ENCODE peak calls at places on chromosomes 3 and 15, in nine cellular contexts. P is endodermal cell, O is cardiac fibroblast, V is lower lobe of right lung, D is left ventricle myocardium inferior, Z is IMR-90, C is K562, U is mucosa of descending colon, S is Calu3. H is an unnamed sample.
A peak's percentile ranks its signal among the peaks of the same experiment; 100 is the strongest.

GRCh38 chr3:127709320-127710060 is 36.7 kb downstream of the ABTB1 start:
- DNase-seq in P (peak; percentile 22), O (no peak), V (no peak), D (no peak), Z (peak; percentile 66), C (no peak), U (no peak), S (no peak), H (no peak)

GRCh38 chr3:57706462-57706861 is 13.6 kb upstream of the DENND6A start:
- DNase-seq in P (no peak), O (peak; percentile 91), V (no peak), D (no peak), Z (peak; percentile 93), C (no peak), U (no peak), S (peak; percentile 21), H (no peak)

GRCh38 chr15:69388259-69388658 is 25.9 kb upstream of the KIF23 start:
- DNase-seq in P (no peak), O (no peak), V (no peak), D (no peak), Z (no peak), C (no peak), U (no peak), S (no peak), H (no peak)

GRCh38 chr3:124919756-124920155 is 14.8 kb downstream of the MUC13 start:
- DNase-seq in P (no peak), O (no peak), V (no peak), D (no peak), Z (no peak), C (no peak), U (no peak), S (no peak), H (no peak)

GRCh38 chr15:90104551-90104950 is 2.3 kb upstream of the IDH2 start:
- DNase-seq in P (no peak), O (no peak), V (no peak), D (no peak), Z (no peak), C (no peak), U (peak; percentile 69), S (peak; percentile 31), H (no peak)

GRCh38 chr3:184637705-184638104 is 74.2 kb downstream of the MAGEF1 start:
- DNase-seq in P (no peak), O (peak; percentile 7), V (no peak), D (no peak), Z (no peak), C (no peak), U (no peak), S (no peak), H (no peak)

GRCh38 chr3:14475601-14476000 is 64.5 kb downstream of the GRIP2 start:
- DNase-seq in P (no peak), O (no peak), V (no peak), D (no peak), Z (no peak), C (no peak), U (no peak), S (no peak), H (no peak)

GRCh38 chr3:50515565-50516047 is 12.2 kb upstream of the CACNA2D2 start:
- DNase-seq in P (peak; percentile 88), O (no peak), V (peak; percentile 61), D (peak; percentile 46), Z (no peak), C (no peak), U (peak; percentile 39), S (no peak), H (no peak)

GRCh38 chr3:11607816-11608215 is 35.9 kb downstream of the VGLL4 start:
- DNase-seq in P (no peak), O (peak; percentile 13), V (no peak), D (no peak), Z (peak; percentile 70), C (peak; percentile 36), U (no peak), S (no peak), H (no peak)

GRCh38 chr15:26355671-26356070 is 417.2 kb downstream of the GABRB3 start:
- DNase-seq in P (no peak), O (no peak), V (no peak), D (no peak), Z (no peak), C (no peak), U (no peak), S (no peak), H (no peak)

GRCh38 chr3:108818404-108818803 is 4.2 kb upstream of the TRAT1 start:
- DNase-seq in P (peak; percentile 82), O (peak; percentile 1), V (no peak), D (no peak), Z (peak; percentile 10), C (no peak), U (no peak), S (peak; percentile 53), H (peak; percentile 74)

GRCh38 chr3:56878046-56878445 is 76.3 kb upstream of the ARHGEF3 start:
- DNase-seq in P (no peak), O (peak; percentile 61), V (no peak), D (no peak), Z (peak; percentile 24), C (no peak), U (no peak), S (no peak), H (peak; percentile 32)

GRCh38 chr3:49673131-49673714 is 928 bp upstream of the APEH start:
- DNase-seq in P (no peak), O (peak; percentile 23), V (no peak), D (no peak), Z (no peak), C (no peak), U (no peak), S (no peak), H (no peak)

GRCh38 chr3:43073836-43074220 is 32.1 kb downstream of the POMGNT2 start:
- DNase-seq in P (no peak), O (no peak), V (no peak), D (no peak), Z (no peak), C (no peak), U (no peak), S (no peak), H (no peak)

DNA sequence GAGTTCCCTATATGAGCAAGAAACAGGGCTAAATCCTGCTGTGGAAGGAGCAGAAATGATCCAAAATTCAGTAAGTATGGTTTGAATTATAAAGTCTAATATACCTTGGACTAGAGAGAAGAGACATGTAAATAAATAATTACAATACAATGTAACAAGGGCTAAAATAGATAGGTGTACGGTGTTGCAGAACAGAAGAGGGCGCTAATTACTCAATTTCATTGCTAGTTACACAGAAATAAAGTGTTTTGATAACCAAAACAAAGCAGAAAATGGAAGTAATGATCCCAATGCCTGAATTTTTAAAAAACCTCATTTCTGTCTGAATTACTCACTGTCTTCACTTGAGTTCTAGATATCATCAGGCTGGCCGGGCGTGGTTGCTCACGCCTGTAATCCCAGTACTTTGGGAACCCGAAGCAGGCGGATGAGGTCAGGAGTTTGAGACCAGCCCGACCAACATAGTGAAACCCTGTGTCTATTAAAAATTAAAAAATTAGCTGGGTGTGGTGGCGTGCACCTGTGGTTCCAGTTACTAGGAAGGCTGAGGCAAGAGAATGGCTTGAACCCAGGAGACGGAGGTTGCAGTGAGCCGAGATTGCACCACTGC is 8.3 kb upstream of the PLCH1 start:
- DNase-seq in P (no peak), O (peak; percentile 56), V (no peak), D (no peak), Z (peak; percentile 39), C (no peak), U (no peak), S (no peak), H (no peak)
- TF ChIP-seq CTCF in P (peak; percentile 80), O (peak; percentile 39), V (peak; percentile 32), D (peak; percentile 48), Z (peak; percentile 52), C (peak; percentile 81), U (no peak), S (peak; percentile 61), H (peak; percentile 67)

DNA sequence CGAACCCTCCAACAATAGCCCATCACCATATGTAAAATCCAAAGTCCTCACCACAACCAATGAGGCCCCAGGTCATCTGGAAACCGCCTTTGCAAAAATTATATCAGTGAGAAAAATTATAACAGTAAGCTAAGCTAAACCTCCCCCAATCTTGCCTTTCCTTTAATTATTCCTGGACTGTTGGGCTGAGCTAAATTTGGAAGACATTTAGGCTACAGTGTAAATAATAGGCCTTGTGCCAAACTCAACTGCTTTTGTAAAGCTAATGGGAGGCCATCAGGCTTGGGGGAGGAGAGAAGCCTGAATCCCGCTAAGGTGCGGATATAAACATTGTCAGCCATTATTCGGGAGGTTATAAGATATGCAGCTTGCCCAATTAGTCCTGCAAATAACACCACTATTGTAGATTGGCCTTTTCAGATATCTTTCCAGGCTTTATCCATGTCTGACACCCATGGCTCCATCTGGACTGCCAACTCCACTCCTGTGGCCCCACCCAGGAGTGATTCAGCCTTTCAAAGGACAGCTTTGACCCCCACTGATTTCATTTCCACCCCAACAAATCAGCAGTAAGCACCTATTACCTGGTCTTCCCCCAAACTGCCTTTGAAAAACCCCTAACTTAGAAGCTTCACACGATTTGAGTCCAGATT is 53.0 kb upstream of the CA12 start:
- DNase-seq in P (peak; percentile 67), O (no peak), V (no peak), D (no peak), Z (no peak), C (no peak), U (no peak), S (no peak), H (no peak)
- TF ChIP-seq CTCF in P (no peak), O (no peak), V (no peak), D (no peak), Z (no peak), C (no peak), U (no peak), S (no peak), H (no peak)

DNA sequence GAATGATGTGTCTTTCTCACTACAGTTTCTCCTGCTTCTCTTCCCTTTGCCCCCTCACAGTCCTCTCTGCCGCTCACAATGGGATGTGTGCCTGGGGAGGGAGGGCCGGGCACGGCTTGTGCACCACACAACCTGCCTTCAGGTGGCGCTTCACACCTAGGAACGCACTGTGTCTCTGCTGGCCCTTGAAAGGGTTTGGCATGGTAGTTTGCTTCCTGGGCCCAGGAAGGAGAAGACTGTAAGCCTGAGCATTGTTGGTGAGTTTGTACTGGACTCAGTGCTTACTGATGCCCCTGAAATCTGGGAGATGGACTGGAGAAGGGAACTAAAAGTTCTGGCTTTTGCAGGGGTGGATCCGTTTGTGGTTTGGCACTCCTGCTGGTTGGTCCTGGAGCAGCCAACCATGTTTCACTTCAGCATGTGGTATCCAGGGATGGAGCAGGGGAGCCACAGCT is 9.2 kb downstream of the ALPK3 start:
- DNase-seq in P (peak; percentile 87), O (peak; percentile 15), V (no peak), D (no peak), Z (no peak), C (peak; percentile 70), U (peak; percentile 62), S (peak; percentile 73), H (no peak)
- TF ChIP-seq CTCF in P (peak; percentile 82), O (peak; percentile 29), V (peak; percentile 25), D (peak; percentile 49), Z (no peak), C (peak; percentile 88), U (no peak), S (peak; percentile 72), H (peak; percentile 41)

DNA sequence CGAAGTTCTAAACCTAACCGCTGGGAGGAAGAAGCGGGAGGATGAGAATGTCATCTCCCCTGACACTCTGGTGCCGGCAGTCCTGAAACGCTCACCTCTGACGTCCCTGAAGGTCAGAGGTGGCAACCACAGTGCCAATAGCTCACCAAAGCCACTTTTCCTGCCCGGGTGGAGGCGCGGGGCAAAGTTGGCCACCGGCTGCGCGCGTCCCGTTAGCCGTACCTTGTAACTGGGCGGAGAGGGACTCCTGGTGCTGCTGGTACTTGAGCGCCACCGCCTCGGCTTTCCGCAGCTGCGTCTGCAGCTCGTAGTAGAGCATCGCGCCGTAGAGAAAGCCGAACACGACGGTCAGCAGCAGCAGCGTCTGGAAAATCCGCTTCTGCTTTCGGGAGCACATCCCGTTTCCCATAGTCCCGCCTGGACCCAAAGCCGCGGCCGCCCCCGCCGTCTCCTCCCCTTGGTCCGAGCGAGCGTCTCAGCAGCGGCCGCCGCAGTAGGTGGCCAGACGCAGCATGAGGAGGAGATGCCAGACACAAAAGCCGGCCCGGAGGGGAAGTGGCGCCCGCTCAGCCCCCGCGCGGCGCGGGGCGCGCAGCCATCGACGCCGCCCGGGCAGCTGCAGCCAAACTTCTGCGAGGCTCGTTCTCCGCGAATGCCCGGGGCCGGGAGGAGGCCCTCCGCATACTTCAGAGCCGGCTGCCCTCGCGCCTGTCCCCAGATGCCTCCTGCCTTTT is 680 bp downstream of the GOLIM4 start:
- DNase-seq in P (peak; percentile 88), O (peak; percentile 78), V (peak; percentile 81), D (peak; percentile 64), Z (peak; percentile 69), C (peak; percentile 55), U (peak; percentile 83), S (peak; percentile 68), H (no peak)
- TF ChIP-seq CTCF in P (peak; percentile 67), O (peak; percentile 40), V (no peak), D (peak; percentile 60), Z (no peak), C (peak; percentile 29), U (no peak), S (no peak), H (no peak)

H was measured in DND-41.